ENCODE peak calls at places on chromosome 13, in ten cellular contexts. One of them, this sample, is unnamed.

GRCh38 chr13:31850041-31850440 is 110.7 kb downstream of the RXFP2 start:
- DNase-seq in AG04450: no peak
- DNase-seq in psoas muscle: no peak
- DNase-seq in transverse colon: no peak
- DNase-seq in MM.1S: no peak
- DNase-seq in PC-9: no peak
- DNase-seq in fibroblast of lung: no peak
- DNase-seq in cardiac muscle cell: no peak
- DNase-seq in keratinocyte: no peak
- DNase-seq in AG09309: no peak
- DNase-seq in this sample: no peak

GRCh38 chr13:43316997-43317396 is 293.6 kb downstream of the DNAJC15 start:
- DNase-seq in cardiac muscle cell: no peak
- DNase-seq in fibroblast of lung: peak
- DNase-seq in MM.1S: no peak
- DNase-seq in psoas muscle: peak
- DNase-seq in keratinocyte: no peak
- DNase-seq in transverse colon: no peak
- DNase-seq in PC-9: no peak
- DNase-seq in AG04450: no peak
- DNase-seq in AG09309: no peak
- DNase-seq in this sample: no peak

GRCh38 chr13:66154981-66155380 is 1075.2 kb downstream of the PCDH9 start:
- DNase-seq in AG04450: no peak
- DNase-seq in fibroblast of lung: peak
- DNase-seq in MM.1S: no peak
- DNase-seq in keratinocyte: no peak
- DNase-seq in cardiac muscle cell: no peak
- DNase-seq in AG09309: peak
- DNase-seq in transverse colon: no peak
- DNase-seq in PC-9: no peak
- DNase-seq in psoas muscle: no peak
- DNase-seq in this sample: peak

GRCh38 chr13:67408823-67409222 is 178.7 kb upstream of the PCDH9 start:
- DNase-seq in cardiac muscle cell: no peak
- DNase-seq in psoas muscle: no peak
- DNase-seq in AG09309: no peak
- DNase-seq in PC-9: no peak
- DNase-seq in fibroblast of lung: peak
- DNase-seq in AG04450: no peak
- DNase-seq in transverse colon: no peak
- DNase-seq in keratinocyte: no peak
- DNase-seq in MM.1S: no peak
- DNase-seq in this sample: peak

GRCh38 chr13:109918179-109918651 is 131.8 kb upstream of the IRS2 start:
- DNase-seq in keratinocyte: no peak
- DNase-seq in psoas muscle: peak
- DNase-seq in fibroblast of lung: no peak
- DNase-seq in transverse colon: no peak
- DNase-seq in cardiac muscle cell: no peak
- DNase-seq in PC-9: no peak
- DNase-seq in AG04450: no peak
- DNase-seq in MM.1S: no peak
- DNase-seq in AG09309: no peak
- DNase-seq in this sample: peak

GRCh38 chr13:20274466-20274865 is 42.3 kb upstream of the GJB6 start:
- DNase-seq in psoas muscle: no peak
- DNase-seq in fibroblast of lung: no peak
- DNase-seq in MM.1S: no peak
- DNase-seq in cardiac muscle cell: no peak
- DNase-seq in AG09309: no peak
- DNase-seq in transverse colon: no peak
- DNase-seq in keratinocyte: peak
- DNase-seq in PC-9: peak
- DNase-seq in AG04450: no peak
- DNase-seq in this sample: no peak

GRCh38 chr13:107370036-107370785 is 802.3 kb upstream of the ARGLU1 start:
- DNase-seq in AG04450: peak
- DNase-seq in fibroblast of lung: peak
- DNase-seq in MM.1S: no peak
- DNase-seq in transverse colon: no peak
- DNase-seq in cardiac muscle cell: no peak
- DNase-seq in keratinocyte: no peak
- DNase-seq in PC-9: no peak
- DNase-seq in psoas muscle: no peak
- DNase-seq in AG09309: no peak
- DNase-seq in this sample: no peak

GRCh38 chr13:99589575-99589974 is 88.3 kb downstream of the TM9SF2 start:
- DNase-seq in fibroblast of lung: no peak
- DNase-seq in transverse colon: no peak
- DNase-seq in keratinocyte: no peak
- DNase-seq in AG04450: no peak
- DNase-seq in AG09309: no peak
- DNase-seq in PC-9: no peak
- DNase-seq in cardiac muscle cell: no peak
- DNase-seq in MM.1S: no peak
- DNase-seq in psoas muscle: no peak
- DNase-seq in this sample: no peak

GRCh38 chr13:100461309-100462035 is 127.1 kb downstream of the GGACT start:
- DNase-seq in psoas muscle: no peak
- DNase-seq in transverse colon: no peak
- DNase-seq in AG09309: no peak
- DNase-seq in MM.1S: no peak
- DNase-seq in AG04450: no peak
- DNase-seq in keratinocyte: no peak
- DNase-seq in fibroblast of lung: no peak
- DNase-seq in cardiac muscle cell: no peak
- DNase-seq in PC-9: no peak
- DNase-seq in this sample: no peak

GRCh38 chr13:37403776-37404497 is 194.6 kb downstream of the POSTN start:
- DNase-seq in MM.1S: no peak
- DNase-seq in PC-9: no peak
- DNase-seq in psoas muscle: no peak
- DNase-seq in fibroblast of lung: peak
- DNase-seq in cardiac muscle cell: no peak
- DNase-seq in AG04450: peak
- DNase-seq in keratinocyte: no peak
- DNase-seq in AG09309: peak
- DNase-seq in transverse colon: no peak
- DNase-seq in this sample: no peak

GRCh38 chr13:30849611-30850010 is 56.5 kb upstream of the MEDAG start:
- DNase-seq in AG04450: no peak
- DNase-seq in psoas muscle: no peak
- DNase-seq in MM.1S: no peak
- DNase-seq in keratinocyte: no peak
- DNase-seq in cardiac muscle cell: no peak
- DNase-seq in transverse colon: no peak
- DNase-seq in AG09309: no peak
- DNase-seq in PC-9: no peak
- DNase-seq in fibroblast of lung: no peak
- DNase-seq in this sample: no peak

GRCh38 chr13:30846311-30846710 is 59.8 kb upstream of the MEDAG start:
- DNase-seq in cardiac muscle cell: no peak
- DNase-seq in keratinocyte: no peak
- DNase-seq in psoas muscle: no peak
- DNase-seq in PC-9: peak
- DNase-seq in AG04450: no peak
- DNase-seq in AG09309: peak
- DNase-seq in fibroblast of lung: no peak
- DNase-seq in transverse colon: no peak
- DNase-seq in MM.1S: no peak
- DNase-seq in this sample: no peak

GRCh38 chr13:30846844-30847243 is 59.2 kb upstream of the MEDAG start:
- DNase-seq in PC-9: no peak
- DNase-seq in keratinocyte: no peak
- DNase-seq in transverse colon: no peak
- DNase-seq in psoas muscle: no peak
- DNase-seq in fibroblast of lung: no peak
- DNase-seq in AG09309: no peak
- DNase-seq in AG04450: no peak
- DNase-seq in cardiac muscle cell: no peak
- DNase-seq in MM.1S: no peak
- DNase-seq in this sample: no peak

GRCh38 chr13:30848332-30849027 is 57.6 kb upstream of the MEDAG start:
- DNase-seq in AG09309: no peak
- DNase-seq in PC-9: no peak
- DNase-seq in fibroblast of lung: no peak
- DNase-seq in MM.1S: no peak
- DNase-seq in keratinocyte: no peak
- DNase-seq in psoas muscle: no peak
- DNase-seq in AG04450: no peak
- DNase-seq in transverse colon: no peak
- DNase-seq in cardiac muscle cell: no peak
- DNase-seq in this sample: no peak

GRCh38 chr13:30847697-30848307 is 58.3 kb upstream of the MEDAG start:
- DNase-seq in keratinocyte: no peak
- DNase-seq in AG04450: peak
- DNase-seq in transverse colon: no peak
- DNase-seq in AG09309: peak
- DNase-seq in psoas muscle: no peak
- DNase-seq in cardiac muscle cell: no peak
- DNase-seq in fibroblast of lung: peak
- DNase-seq in PC-9: no peak
- DNase-seq in MM.1S: no peak
- DNase-seq in this sample: peak
- H3K4me3 ChIP-seq in keratinocyte: no peak
- H3K4me3 ChIP-seq in AG04450: peak
- H3K4me3 ChIP-seq in transverse colon: no peak
- H3K4me3 ChIP-seq in AG09309: no peak
- H3K4me3 ChIP-seq in psoas muscle: no peak
- H3K4me3 ChIP-seq in cardiac muscle cell: no peak
- H3K4me3 ChIP-seq in fibroblast of lung: peak
- H3K4me3 ChIP-seq in PC-9: no peak
- H3K4me3 ChIP-seq in MM.1S: no peak
- H3K4me3 ChIP-seq in this sample: no peak

GRCh38 chr13:36051082-36051481 is 80.1 kb downstream of the DCLK1 start:
- DNase-seq in fibroblast of lung: no peak
- DNase-seq in PC-9: no peak
- DNase-seq in keratinocyte: no peak
- DNase-seq in MM.1S: no peak
- DNase-seq in transverse colon: no peak
- DNase-seq in psoas muscle: no peak
- DNase-seq in AG04450: no peak
- DNase-seq in cardiac muscle cell: no peak
- DNase-seq in AG09309: no peak
- DNase-seq in this sample: no peak
- TF ChIP-seq CTCF in fibroblast of lung: no peak
- TF ChIP-seq CTCF in PC-9: no peak
- TF ChIP-seq CTCF in keratinocyte: no peak
- TF ChIP-seq CTCF in MM.1S: no peak
- TF ChIP-seq CTCF in transverse colon: no peak
- TF ChIP-seq CTCF in psoas muscle: no peak
- TF ChIP-seq CTCF in AG04450: no peak
- TF ChIP-seq CTCF in cardiac muscle cell: no peak
- TF ChIP-seq CTCF in AG09309: no peak
- TF ChIP-seq CTCF in this sample: no peak

DNA sequence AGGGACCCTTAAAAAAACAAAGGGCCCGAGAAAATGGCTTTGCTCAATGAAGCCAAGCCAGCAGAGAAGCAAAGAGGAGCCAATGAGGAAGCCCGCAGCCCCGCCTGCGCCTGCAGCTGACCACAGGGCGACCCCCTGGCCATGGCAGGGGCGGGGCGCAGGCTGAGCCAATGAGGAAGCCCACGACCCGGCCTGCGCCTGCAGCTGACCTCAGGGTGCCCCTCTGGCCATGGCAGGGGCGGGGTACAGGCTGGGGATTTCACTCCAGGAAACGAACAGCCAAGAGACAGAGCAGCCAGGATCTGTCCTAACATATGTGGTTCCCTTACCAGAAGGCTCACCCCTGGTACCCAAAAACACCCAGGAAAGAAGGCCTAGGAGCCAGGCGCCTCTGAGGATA is 101.4 kb downstream of the STK24 start:
- DNase-seq in cardiac muscle cell: peak
- DNase-seq in MM.1S: no peak
- DNase-seq in transverse colon: no peak
- DNase-seq in psoas muscle: no peak
- DNase-seq in PC-9: no peak
- DNase-seq in keratinocyte: no peak
- DNase-seq in AG04450: no peak
- DNase-seq in AG09309: no peak
- DNase-seq in fibroblast of lung: peak
- DNase-seq in this sample: no peak
- H3K4me3 ChIP-seq in cardiac muscle cell: no peak
- H3K4me3 ChIP-seq in MM.1S: no peak
- H3K4me3 ChIP-seq in transverse colon: no peak
- H3K4me3 ChIP-seq in psoas muscle: no peak
- H3K4me3 ChIP-seq in PC-9: no peak
- H3K4me3 ChIP-seq in keratinocyte: no peak
- H3K4me3 ChIP-seq in AG04450: no peak
- H3K4me3 ChIP-seq in AG09309: no peak
- H3K4me3 ChIP-seq in fibroblast of lung: no peak
- H3K4me3 ChIP-seq in this sample: no peak

GRCh38 chr13:34618654-34619053 is 323.4 kb upstream of the NBEA start:
- DNase-seq in cardiac muscle cell: no peak
- DNase-seq in keratinocyte: no peak
- DNase-seq in AG04450: no peak
- DNase-seq in MM.1S: no peak
- DNase-seq in PC-9: no peak
- DNase-seq in fibroblast of lung: no peak
- DNase-seq in psoas muscle: no peak
- DNase-seq in transverse colon: no peak
- DNase-seq in AG09309: no peak
- DNase-seq in this sample: no peak
- TF ChIP-seq CTCF in cardiac muscle cell: no peak
- TF ChIP-seq CTCF in keratinocyte: no peak
- TF ChIP-seq CTCF in AG04450: no peak
- TF ChIP-seq CTCF in MM.1S: no peak
- TF ChIP-seq CTCF in PC-9: no peak
- TF ChIP-seq CTCF in fibroblast of lung: no peak
- TF ChIP-seq CTCF in psoas muscle: no peak
- TF ChIP-seq CTCF in transverse colon: no peak
- TF ChIP-seq CTCF in AG09309: no peak
- TF ChIP-seq CTCF in this sample: no peak

DNA sequence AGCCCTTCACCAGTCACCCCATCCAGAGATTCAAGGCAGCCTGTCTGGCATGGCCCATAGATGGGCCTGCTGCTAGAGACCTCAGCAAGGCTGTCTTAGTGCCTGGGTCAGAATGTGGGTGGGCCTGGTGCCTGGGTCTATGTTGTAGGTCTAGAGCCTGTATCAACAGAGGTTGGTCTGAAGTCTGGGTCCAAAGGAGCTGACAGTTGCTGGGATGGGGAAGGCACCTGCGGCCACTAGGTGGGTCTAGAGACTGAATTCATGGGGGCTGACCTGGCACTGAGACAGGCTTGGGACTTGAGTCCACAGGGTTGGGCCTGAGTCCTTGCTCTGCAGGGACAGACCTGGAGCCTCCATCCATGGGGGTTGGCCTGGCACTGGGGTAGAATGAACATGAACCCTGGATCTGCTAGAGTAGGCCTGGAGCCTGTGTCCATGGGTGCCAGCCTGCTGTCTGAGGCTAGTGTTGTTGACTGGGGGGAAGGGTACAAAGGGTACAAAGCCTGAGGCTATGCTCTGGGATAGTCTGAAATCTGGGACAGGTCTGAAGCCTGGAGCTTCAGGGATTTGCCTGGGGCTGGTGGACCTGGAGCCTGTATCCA is 516.8 kb downstream of the OLFM4 start:
- DNase-seq in cardiac muscle cell: no peak
- DNase-seq in MM.1S: no peak
- DNase-seq in psoas muscle: no peak
- DNase-seq in keratinocyte: no peak
- DNase-seq in transverse colon: no peak
- DNase-seq in AG09309: no peak
- DNase-seq in fibroblast of lung: no peak
- DNase-seq in AG04450: no peak
- DNase-seq in PC-9: no peak
- DNase-seq in this sample: no peak
- H3K4me3 ChIP-seq in cardiac muscle cell: no peak
- H3K4me3 ChIP-seq in MM.1S: no peak
- H3K4me3 ChIP-seq in psoas muscle: no peak
- H3K4me3 ChIP-seq in keratinocyte: no peak
- H3K4me3 ChIP-seq in transverse colon: no peak
- H3K4me3 ChIP-seq in AG09309: no peak
- H3K4me3 ChIP-seq in fibroblast of lung: no peak
- H3K4me3 ChIP-seq in AG04450: no peak
- H3K4me3 ChIP-seq in PC-9: no peak
- H3K4me3 ChIP-seq in this sample: no peak

This sample was measured in retinal pigment epithelial cell.